ENCODE peak calls at places on chromosome 12, in six cellular contexts. R is cardiac fibroblast, Q is gastrocnemius medialis, Y is osteoblast, F is heart right ventricle, A is Panc1. C is an unnamed sample.
A peak's percentile ranks its signal among the peaks of the same experiment; 100 is the strongest.

GRCh38 chr12:50314629-50315312 is 31.5 kb upstream of the LIMA1 start:
- DNase-seq in R (peak; percentile 81), Q (no peak), Y (peak; percentile 89), F (no peak), A (peak; percentile 46), C (no peak)

GRCh38 chr12:123971770-123972447 is 722 bp downstream of the CCDC92 start:
- DNase-seq in R (peak; percentile 47), Q (peak; percentile 14), Y (peak; percentile 48), F (peak; percentile 23), A (no peak), C (peak; percentile 52)

GRCh38 chr12:51311389-51311788 is 12.6 kb downstream of the BIN2 start:
- DNase-seq in R (no peak), Q (no peak), Y (no peak), F (no peak), A (no peak), C (no peak)

GRCh38 chr12:51533799-51534198 is 57.2 kb upstream of the SCN8A start:
- DNase-seq in R (peak; percentile 25), Q (no peak), Y (no peak), F (no peak), A (no peak), C (no peak)

GRCh38 chr12:95173392-95174251 is 43.6 kb downstream of the FGD6 start:
- DNase-seq in R (peak; percentile 90), Q (peak; percentile 34), Y (no peak), F (peak; percentile 78), A (no peak), C (no peak)

GRCh38 chr12:67885370-67886169 is 103.7 kb upstream of the IFNG-AS1 start:
- DNase-seq in R (peak; percentile 19), Q (no peak), Y (no peak), F (peak; percentile 19), A (no peak), C (no peak)

GRCh38 chr12:52699373-52699772 is 4.0 kb downstream of the KRT77 start:
- DNase-seq in R (no peak), Q (no peak), Y (no peak), F (no peak), A (no peak), C (no peak)

GRCh38 chr12:98788396-98788795 is 143.3 kb downstream of the APAF1 start:
- DNase-seq in R (no peak), Q (no peak), Y (no peak), F (peak; percentile 3), A (no peak), C (no peak)

GRCh38 chr12:75823475-75823874 is 208.1 kb downstream of the PHLDA1 start:
- DNase-seq in R (no peak), Q (no peak), Y (no peak), F (no peak), A (no peak), C (no peak)

GRCh38 chr12:75738486-75738885 is 227.1 kb upstream of the KRR1 start:
- DNase-seq in R (peak; percentile 34), Q (no peak), Y (no peak), F (no peak), A (no peak), C (peak; percentile 70)

GRCh38 chr12:129911437-129912049 is 7.7 kb upstream of the TMEM132D start:
- DNase-seq in R (peak; percentile 12), Q (no peak), Y (no peak), F (peak; percentile 12), A (peak; percentile 42), C (peak; percentile 43)
- TF ChIP-seq CTCF in R (peak; percentile 44), Q (no peak), Y (peak; percentile 19), F (peak; percentile 66), A (peak; percentile 89), C (peak; percentile 68)

GRCh38 chr12:12975322-12976077 is 23.5 kb upstream of the GPRC5D start:
- DNase-seq in R (peak; percentile 67), Q (no peak), Y (peak; percentile 82), F (no peak), A (no peak), C (no peak)
- TF ChIP-seq CTCF in R (peak; percentile 78), Q (no peak), Y (peak; percentile 70), F (peak; percentile 39), A (peak; percentile 72), C (no peak)

GRCh38 chr12:90953956-90954421 is 987 bp downstream of the CCER1 start:
- DNase-seq in R (peak; percentile 11), Q (no peak), Y (peak; percentile 50), F (no peak), A (no peak), C (no peak)
- TF ChIP-seq CTCF in R (peak; percentile 39), Q (no peak), Y (peak; percentile 20), F (peak; percentile 8), A (peak; percentile 33), C (peak; percentile 53)

GRCh38 chr12:54138219-54138618 is 50.6 kb downstream of the SMUG1 start:
- DNase-seq in R (no peak), Q (no peak), Y (no peak), F (no peak), A (no peak), C (peak; percentile 19)
- TF ChIP-seq CTCF in R (no peak), Q (no peak), Y (no peak), F (no peak), A (no peak), C (no peak)

DNA sequence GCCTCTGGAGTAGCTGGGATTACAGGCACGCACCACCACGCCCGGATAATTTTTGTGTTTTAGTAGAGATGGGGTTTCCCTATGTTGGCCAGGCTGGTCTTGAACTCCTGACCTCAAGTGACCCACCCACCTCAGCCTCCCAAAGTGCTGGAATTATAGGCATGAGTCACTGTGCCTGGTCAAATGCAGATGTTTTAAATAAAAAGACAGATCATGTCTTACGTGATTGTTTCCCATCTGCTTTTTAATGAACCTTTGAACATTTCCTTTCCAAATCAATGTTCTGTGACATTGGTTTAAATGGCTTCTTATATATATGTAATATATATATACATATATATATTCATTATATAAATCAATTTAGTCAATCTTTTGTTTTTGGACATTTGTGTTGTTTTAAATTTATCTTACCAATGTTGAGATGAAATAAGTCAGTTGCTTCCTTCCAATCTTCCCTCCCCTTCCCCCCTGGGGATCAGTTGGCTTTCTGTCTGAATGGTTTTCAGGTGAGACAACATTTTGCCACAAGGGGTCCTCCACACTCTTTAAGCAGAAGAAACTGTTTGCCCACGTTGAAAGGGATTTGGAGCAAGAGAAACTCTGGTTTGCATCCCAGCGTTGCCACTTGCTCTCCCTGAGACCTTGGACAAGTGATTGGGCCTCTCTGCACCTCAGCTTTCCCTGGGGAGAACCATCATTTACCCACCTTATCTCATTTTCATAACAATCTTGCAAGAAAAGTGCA is 47.6 kb upstream of the RBM19 start:
- DNase-seq in R (peak; percentile 42), Q (no peak), Y (no peak), F (peak; percentile 6), A (no peak), C (peak; percentile 13)
- TF ChIP-seq CTCF in R (peak; percentile 24), Q (no peak), Y (no peak), F (peak; percentile 27), A (peak; percentile 54), C (peak; percentile 17)

GRCh38 chr12:54935235-54935951 is 49.2 kb downstream of the TESPA1 start:
- DNase-seq in R (peak; percentile 86), Q (no peak), Y (no peak), F (no peak), A (peak; percentile 64), C (peak; percentile 71)

GRCh38 chr12:54934419-54934818 is 50.1 kb downstream of the TESPA1 start:
- DNase-seq in R (no peak), Q (no peak), Y (no peak), F (no peak), A (no peak), C (no peak)

GRCh38 chr12:54937929-54938328 is 46.6 kb downstream of the TESPA1 start:
- DNase-seq in R (no peak), Q (no peak), Y (no peak), F (no peak), A (no peak), C (no peak)

GRCh38 chr12:54937376-54937775 is 47.2 kb downstream of the TESPA1 start:
- DNase-seq in R (no peak), Q (no peak), Y (no peak), F (no peak), A (no peak), C (no peak)

GRCh38 chr12:54936736-54937135 is 47.8 kb downstream of the TESPA1 start:
- DNase-seq in R (no peak), Q (no peak), Y (no peak), F (no peak), A (no peak), C (no peak)
- TF ChIP-seq CTCF in R (no peak), Q (no peak), Y (no peak), F (no peak), A (no peak), C (no peak)

GRCh38 chr12:121916719-121917118 is 1.7 kb upstream of the CFAP251 start:
- DNase-seq in R (peak; percentile 65), Q (no peak), Y (peak; percentile 48), F (peak; percentile 18), A (no peak), C (peak; percentile 12)
- TF ChIP-seq CTCF in R (peak; percentile 23), Q (no peak), Y (peak; percentile 40), F (peak; percentile 46), A (no peak), C (no peak)

GRCh38 chr12:1279050-1279449 is 288.0 kb downstream of the ERC1 start:
- DNase-seq in R (no peak), Q (no peak), Y (peak; percentile 56), F (no peak), A (no peak), C (no peak)
- TF ChIP-seq CTCF in R (no peak), Q (no peak), Y (peak; percentile 34), F (peak; percentile 47), A (no peak), C (no peak)

DNA sequence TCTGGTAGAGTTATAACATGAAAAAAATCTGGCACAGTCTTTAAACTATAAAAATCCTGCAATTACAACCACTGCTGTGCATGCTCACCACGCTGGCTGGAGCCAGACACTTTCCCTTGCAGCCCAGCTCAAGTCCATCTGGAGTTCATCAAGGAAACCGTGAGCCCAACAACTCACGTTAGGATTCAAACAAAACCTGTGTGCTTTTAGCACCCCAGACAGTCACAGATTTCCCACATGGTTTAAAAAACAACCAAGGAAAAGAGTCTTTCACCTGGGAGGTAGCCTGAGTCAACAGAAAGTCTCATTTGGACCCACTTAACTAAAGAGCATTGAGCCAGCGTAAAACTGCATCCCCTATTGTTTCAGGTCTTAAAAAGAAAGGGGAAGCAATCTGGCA is 4.7 kb downstream of the LRIG3 start:
- DNase-seq in R (peak; percentile 58), Q (peak; percentile 16), Y (peak; percentile 71), F (peak; percentile 27), A (no peak), C (no peak)
- TF ChIP-seq CTCF in R (no peak), Q (no peak), Y (no peak), F (no peak), A (no peak), C (no peak)

C was measured in activated CD8-positive, alpha-beta T cell treated with anti-CD3 and anti-CD28 coated beads for 36 hours.